ENCODE peak calls at places on chromosomes 16 and 17, in seven cellular contexts. A is iPS DF 19.7; K is HT-29; P is Daoy; F is stimulated activated naive B cell treated with anti-CD40 and anti-IgM and Interleukin-4, amounts not matched to agents 10 μg/mL and 1 μg/mL and 100 μg/mL, for 72 hours; G is testis; Z is activated CD8-positive, alpha-beta memory T cell treated with anti-CD3 and anti-CD28 coated beads for 24 hours. R is an unnamed sample.

GRCh38 chr17:82863941-82864720 is 24.3 kb upstream of the ZNF750 start:
- DNase-seq in A (no peak), K (peak), P (peak), F (peak), G (no peak), Z (peak), R (no peak)

GRCh38 chr16:88966986-88967799 is 9.8 kb downstream of the CBFA2T3 start:
- DNase-seq in A (no peak), K (no peak), P (no peak), F (no peak), G (no peak), Z (no peak), R (no peak)

GRCh38 chr16:1941924-1942809 is 832 bp downstream of the MSRB1 start:
- DNase-seq in A (no peak), K (peak), P (peak), F (peak), G (no peak), Z (no peak), R (no peak)

GRCh38 chr16:22369221-22369811 is 5.1 kb downstream of the CDR2 start:
- DNase-seq in A (no peak), K (peak), P (peak), F (no peak), G (no peak), Z (no peak), R (no peak)

GRCh38 chr17:39462644-39463375 is 1.5 kb downstream of the CDK12 start:
- DNase-seq in A (no peak), K (peak), P (no peak), F (no peak), G (peak), Z (peak), R (no peak)

GRCh38 chr16:56090076-56090475 is 101.2 kb upstream of the GNAO1 start:
- DNase-seq in A (no peak), K (no peak), P (no peak), F (no peak), G (no peak), Z (no peak), R (peak)

GRCh38 chr17:8868529-8868951 is 1.1 kb upstream of the PIK3R6 start:
- DNase-seq in A (no peak), K (no peak), P (no peak), F (no peak), G (no peak), Z (peak), R (no peak)

GRCh38 chr17:64053101-64053500 is 32.7 kb upstream of the ICAM2 start:
- DNase-seq in A (no peak), K (no peak), P (no peak), F (no peak), G (no peak), Z (no peak), R (no peak)

GRCh38 chr17:63930951-63931575 is 1.1 kb downstream of the CD79B start:
- DNase-seq in A (no peak), K (no peak), P (peak), F (peak), G (peak), Z (peak), R (no peak)

GRCh38 chr16:5214466-5214865 is 116.9 kb upstream of the EEF2KMT start:
- DNase-seq in A (no peak), K (no peak), P (no peak), F (no peak), G (no peak), Z (no peak), R (no peak)

GRCh38 chr17:71703701-71704100 is 417.1 kb upstream of the SOX9 start:
- DNase-seq in A (no peak), K (no peak), P (no peak), F (no peak), G (no peak), Z (no peak), R (no peak)

GRCh38 chr17:30093463-30094147 is 23.0 kb upstream of the NSRP1 start:
- DNase-seq in A (no peak), K (peak), P (peak), F (peak), G (peak), Z (peak), R (no peak)

GRCh38 chr16:49495596-49496355 is 122.2 kb downstream of the C16orf78 start:
- DNase-seq in A (no peak), K (no peak), P (no peak), F (no peak), G (no peak), Z (no peak), R (no peak)

GRCh38 chr16:27382187-27382855 is 19.7 kb upstream of the IL21R start:
- DNase-seq in A (no peak), K (no peak), P (no peak), F (no peak), G (no peak), Z (peak), R (peak)

GRCh38 chr17:32523827-32524552 is 37.2 kb downstream of the CDK5R1 start:
- DNase-seq in A (no peak), K (no peak), P (no peak), F (peak), G (no peak), Z (no peak), R (no peak)

GRCh38 chr17:65418622-65419021 is 142.8 kb downstream of the AXIN2 start:
- DNase-seq in A (no peak), K (peak), P (no peak), F (no peak), G (no peak), Z (no peak), R (no peak)

GRCh38 chr16:53094013-53094630 is 39.3 kb downstream of the CHD9 start:
- DNase-seq in A (no peak), K (peak), P (peak), F (peak), G (no peak), Z (no peak), R (no peak)

GRCh38 chr16:82876951-82877350 is 250.2 kb downstream of the CDH13 start:
- DNase-seq in A (no peak), K (no peak), P (no peak), F (no peak), G (no peak), Z (no peak), R (no peak)

GRCh38 chr17:18182978-18183333 is 672 bp upstream of the ALKBH5 start:
- DNase-seq in A (no peak), K (no peak), P (peak), F (no peak), G (peak), Z (peak), R (no peak)

GRCh38 chr16:58125781-58126335 is 3.3 kb downstream of the CFAP20 start:
- DNase-seq in A (no peak), K (no peak), P (no peak), F (no peak), G (no peak), Z (no peak), R (no peak)

GRCh38 chr17:29566473-29567361 is at the start of gene ABHD15:
- DNase-seq in A (no peak), K (peak), P (peak), F (peak), G (peak), Z (peak), R (no peak)

GRCh38 chr17:77399319-77399959 is 258.7 kb downstream of the SEC14L1 start:
- DNase-seq in A (no peak), K (no peak), P (no peak), F (no peak), G (no peak), Z (no peak), R (no peak)

GRCh38 chr17:1347681-1348318 is 52.2 kb downstream of the YWHAE start:
- DNase-seq in A (no peak), K (peak), P (no peak), F (no peak), G (peak), Z (no peak), R (no peak)

GRCh38 chr17:35051183-35051578 is 12.3 kb downstream of the RFFL start:
- DNase-seq in A (no peak), K (peak), P (no peak), F (no peak), G (no peak), Z (no peak), R (no peak)

GRCh38 chr16:66004706-66005105 is 361.8 kb upstream of the CDH5 start:
- DNase-seq in A (no peak), K (no peak), P (no peak), F (no peak), G (no peak), Z (no peak), R (no peak)

GRCh38 chr16:67428146-67428731 is 2.7 kb upstream of the HSD11B2 start:
- DNase-seq in A (no peak), K (peak), P (peak), F (peak), G (peak), Z (peak), R (no peak)

GRCh38 chr16:75943705-75944514 is 217.6 kb upstream of the CPHXL start:
- DNase-seq in A (no peak), K (peak), P (no peak), F (no peak), G (no peak), Z (no peak), R (no peak)

GRCh38 chr17:64133546-64134215 is 3.7 kb upstream of the ERN1 start:
- DNase-seq in A (no peak), K (peak), P (peak), F (no peak), G (peak), Z (peak), R (peak)

GRCh38 chr17:78278139-78278741 is 46.8 kb downstream of the TMEM235 start:
- DNase-seq in A (no peak), K (no peak), P (no peak), F (no peak), G (no peak), Z (no peak), R (no peak)

GRCh38 chr17:55726440-55726839 is 3.8 kb upstream of the TMEM100 start:
- DNase-seq in A (no peak), K (no peak), P (peak), F (no peak), G (peak), Z (no peak), R (no peak)

GRCh38 chr16:74830646-74831045 is 56.0 kb upstream of the FA2H start:
- DNase-seq in A (no peak), K (no peak), P (no peak), F (no peak), G (no peak), Z (no peak), R (no peak)

GRCh38 chr16:10128397-10129258 is 53.6 kb downstream of the GRIN2A start:
- DNase-seq in A (no peak), K (no peak), P (no peak), F (no peak), G (no peak), Z (no peak), R (no peak)

GRCh38 chr16:8855051-8855786 is 13.6 kb downstream of the CARHSP1 start:
- DNase-seq in A (no peak), K (no peak), P (no peak), F (no peak), G (no peak), Z (no peak), R (no peak)

GRCh38 chr17:29625037-29625750 is 2.5 kb upstream of the CORO6 start:
- DNase-seq in A (no peak), K (peak), P (peak), F (no peak), G (no peak), Z (no peak), R (no peak)

GRCh38 chr16:86403541-86404163 is 106.7 kb upstream of the FOXF1 start:
- DNase-seq in A (no peak), K (no peak), P (no peak), F (no peak), G (no peak), Z (no peak), R (no peak)

GRCh38 chr17:2947588-2947950 is 115.8 kb downstream of the OR1D5 start:
- DNase-seq in A (no peak), K (no peak), P (no peak), F (no peak), G (no peak), Z (no peak), R (no peak)

GRCh38 chr17:19928299-19928698 is 49.3 kb downstream of the AKAP10 start:
- DNase-seq in A (no peak), K (no peak), P (no peak), F (no peak), G (no peak), Z (no peak), R (no peak)

R was measured in vagina.